ENCODE peak calls at places on chromosomes 13 and 19, in five cellular contexts. M is CD4-positive, alpha-beta T cell; E is adrenal gland; W is esophagus muscularis mucosa; Q is endodermal cell. F is an unnamed sample.

GRCh38 chr13:37058801-37059135 is 720 bp downstream of the SUPT20H start:
- DNase-seq in E (peak), W (no peak), Q (no peak), M (peak), F (no peak)

GRCh38 chr19:28535352-28535775 is 677.6 kb downstream of the UQCRFS1 start:
- DNase-seq in E (no peak), Q (no peak), W (no peak), M (no peak), F (no peak)

GRCh38 chr13:99080131-99080530 is 102.3 kb upstream of the DOCK9 start:
- DNase-seq in M (no peak), Q (no peak), E (no peak), W (no peak), F (no peak)

GRCh38 chr19:30621326-30621920 is 249.2 kb downstream of the ZNF536 start:
- DNase-seq in M (no peak), W (peak), Q (no peak), E (no peak), F (no peak)

GRCh38 chr13:114177245-114178010 is 1.6 kb upstream of the CFAP97D2 start:
- DNase-seq in E (no peak), W (no peak), M (no peak), Q (no peak), F (no peak)

GRCh38 chr13:24737042-24737441 is 26.9 kb upstream of the RNF17 start:
- DNase-seq in W (no peak), M (no peak), Q (peak), E (no peak), F (no peak)

GRCh38 chr19:10612515-10613119 is 12.7 kb upstream of the SLC44A2 start:
- DNase-seq in Q (no peak), W (no peak), E (peak), M (no peak), F (peak)

GRCh38 chr19:42255766-42256750 is 1.1 kb upstream of the ERF start:
- DNase-seq in M (no peak), Q (peak), E (peak), W (no peak), F (peak)

GRCh38 chr13:113740661-113741060 is 18.4 kb upstream of the TMEM255B start:
- DNase-seq in M (no peak), W (no peak), E (no peak), Q (no peak), F (no peak)

GRCh38 chr19:48123907-48124675 is 13.5 kb upstream of the PLA2G4C start:
- DNase-seq in W (no peak), M (no peak), E (no peak), Q (no peak), F (no peak)

GRCh38 chr19:43914051-43914450 is 21.0 kb downstream of the ZNF45 start:
- DNase-seq in Q (no peak), E (no peak), M (no peak), W (no peak), F (no peak)

GRCh38 chr19:29088761-29089160 is 124.2 kb downstream of the UQCRFS1 start:
- DNase-seq in E (no peak), W (no peak), M (no peak), Q (no peak), F (no peak)

GRCh38 chr19:9936151-9937000 is at the start of gene OLFM2:
- DNase-seq in W (no peak), M (no peak), Q (peak), E (no peak), F (peak)

GRCh38 chr13:103430368-103430767 is 364.2 kb upstream of the SLC10A2 start:
- DNase-seq in E (no peak), Q (no peak), M (no peak), W (no peak), F (no peak)

GRCh38 chr19:41997121-41997850 is 3.3 kb upstream of the ATP1A3 start:
- DNase-seq in E (peak), M (no peak), Q (peak), W (no peak), F (peak)

GRCh38 chr13:38607136-38607535 is 79.7 kb upstream of the FREM2 start:
- DNase-seq in Q (no peak), M (no peak), E (no peak), W (no peak), F (no peak)

GRCh38 chr13:50449465-50449864 is 394.0 kb downstream of the DLEU7 start:
- DNase-seq in W (no peak), Q (no peak), M (no peak), E (no peak), F (no peak)

GRCh38 chr13:104641309-104641708 is 1575.1 kb upstream of the SLC10A2 start:
- DNase-seq in W (no peak), E (peak), Q (no peak), M (no peak), F (no peak)

GRCh38 chr13:33182729-33183128 is 102.8 kb downstream of the STARD13 start:
- DNase-seq in E (no peak), M (no peak), W (no peak), Q (peak), F (no peak)

GRCh38 chr13:113903361-113903760 is 39.5 kb upstream of the GAS6 start:
- DNase-seq in W (peak), Q (no peak), E (no peak), M (no peak), F (no peak)

GRCh38 chr19:15717781-15718180 is 10.0 kb upstream of the OR10H2 start:
- DNase-seq in E (no peak), Q (peak), W (peak), M (no peak), F (no peak)

GRCh38 chr19:17328517-17329060 is 6.1 kb downstream of the ANO8 start:
- DNase-seq in Q (peak), W (no peak), E (no peak), M (no peak), F (no peak)

GRCh38 chr19:23378948-23379347 is 16.3 kb downstream of the ZNF91 start:
- DNase-seq in M (no peak), W (no peak), Q (no peak), E (no peak), F (no peak)

GRCh38 chr13:114112231-114112825 is 20.1 kb downstream of the RASA3 start:
- DNase-seq in W (no peak), Q (peak), M (no peak), E (peak), F (no peak)

GRCh38 chr19:33622505-33622808 is 704 bp downstream of the CHST8 start:
- DNase-seq in E (no peak), Q (peak), W (no peak), M (no peak), F (no peak)

GRCh38 chr19:16013851-16014840 is 62.1 kb upstream of the TPM4 start:
- DNase-seq in W (no peak), E (peak), M (no peak), Q (no peak), F (no peak)

GRCh38 chr13:109529964-109530363 is 256.4 kb downstream of the IRS2 start:
- DNase-seq in M (no peak), Q (no peak), W (peak), E (no peak), F (no peak)

GRCh38 chr13:98896083-98896867 is 81.6 kb downstream of the DOCK9 start:
- DNase-seq in Q (no peak), W (no peak), E (peak), M (no peak), F (no peak)

GRCh38 chr19:6018786-6019185 is 40.8 kb upstream of the RANBP3 start:
- DNase-seq in M (no peak), E (no peak), W (no peak), Q (peak), F (no peak)
- TF ChIP-seq CTCF in M (no peak), E (no peak), W (no peak), Q (peak), F (no peak)

DNA sequence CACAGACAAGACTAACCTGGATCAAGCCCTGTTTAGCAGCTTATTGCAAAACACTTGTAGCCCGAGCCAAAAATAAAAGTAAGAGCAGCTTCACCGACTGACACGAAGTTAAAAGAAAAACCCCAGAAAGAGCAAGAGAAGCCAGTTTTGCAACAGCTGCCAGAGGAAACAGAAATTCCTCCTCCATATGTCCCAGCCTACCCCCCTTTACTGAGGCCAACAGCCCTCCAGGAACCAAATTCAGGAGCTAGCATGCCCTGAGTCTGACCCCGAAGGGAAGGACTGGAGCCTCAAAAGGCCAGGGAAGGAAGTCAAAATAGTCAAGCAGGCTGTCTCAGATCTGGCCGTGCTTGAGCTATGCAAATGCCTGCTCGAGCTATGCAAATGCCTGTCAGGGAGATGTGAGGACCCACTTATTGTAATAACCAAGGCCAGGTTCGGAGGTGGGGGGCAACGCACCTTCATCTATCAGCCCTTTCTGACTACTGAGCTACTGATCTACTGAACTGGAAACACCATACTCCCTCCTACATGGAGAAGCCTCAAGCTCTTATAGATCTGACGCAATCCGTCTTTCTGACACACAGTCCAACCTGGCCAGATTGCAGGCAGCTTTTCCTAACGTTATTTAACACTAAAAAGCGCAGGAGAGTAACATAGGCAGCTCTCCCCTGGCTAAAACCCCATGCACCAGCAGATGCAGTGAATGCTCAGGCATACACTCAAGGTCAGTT is 6.7 kb downstream of the SIGLEC11 start:
- DNase-seq in W (no peak), E (no peak), Q (no peak), M (no peak), F (no peak)
- TF ChIP-seq CTCF in W (no peak), E (no peak), Q (no peak), M (no peak), F (no peak)

DNA sequence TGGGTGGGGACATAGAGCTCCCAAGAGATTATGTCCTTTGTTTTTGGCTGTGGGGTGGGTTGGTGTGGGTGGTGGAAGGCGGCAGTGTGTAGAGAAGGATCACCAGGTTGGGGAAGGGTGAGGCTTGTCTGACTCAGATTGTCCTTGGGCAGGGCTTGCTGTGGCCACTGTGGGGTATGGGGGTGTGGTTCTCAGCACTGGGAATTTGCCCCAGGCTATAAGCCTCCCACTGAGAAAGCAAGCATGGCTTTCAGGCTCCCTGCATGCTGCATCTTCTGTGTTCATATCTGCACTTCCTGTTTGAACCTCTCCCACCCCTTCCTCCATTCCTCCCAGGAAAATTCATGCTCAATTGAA is 34.9 kb downstream of the DNAJC15 start:
- DNase-seq in M (no peak), E (no peak), Q (peak), W (no peak), F (no peak)
- TF ChIP-seq CTCF in M (no peak), E (no peak), Q (no peak), W (no peak), F (no peak)

GRCh38 chr19:2151339-2152229 is at the start of gene AP3D1:
- DNase-seq in E (peak), Q (peak), W (peak), M (peak), F (peak)
- TF ChIP-seq CTCF in E (no peak), Q (no peak), W (no peak), M (no peak), F (no peak)

GRCh38 chr13:97659602-97660001 is 225.6 kb downstream of the RAP2A start:
- DNase-seq in M (no peak), W (no peak), E (peak), Q (no peak), F (no peak)
- TF ChIP-seq CTCF in M (no peak), W (no peak), E (peak), Q (peak), F (peak)

GRCh38 chr19:50910722-50911121 is 473 bp downstream of the KLK4 start:
- DNase-seq in M (no peak), E (no peak), Q (no peak), W (no peak), F (no peak)

GRCh38 chr19:50902640-50903039 is 8.6 kb downstream of the KLK4 start:
- DNase-seq in M (no peak), W (no peak), E (no peak), Q (no peak), F (no peak)

GRCh38 chr19:50909240-50910070 is 1.7 kb downstream of the KLK4 start:
- DNase-seq in M (no peak), W (no peak), E (no peak), Q (peak), F (no peak)

GRCh38 chr19:50908311-50908710 is 2.9 kb downstream of the KLK4 start:
- DNase-seq in M (no peak), E (no peak), W (no peak), Q (no peak), F (no peak)

DNA sequence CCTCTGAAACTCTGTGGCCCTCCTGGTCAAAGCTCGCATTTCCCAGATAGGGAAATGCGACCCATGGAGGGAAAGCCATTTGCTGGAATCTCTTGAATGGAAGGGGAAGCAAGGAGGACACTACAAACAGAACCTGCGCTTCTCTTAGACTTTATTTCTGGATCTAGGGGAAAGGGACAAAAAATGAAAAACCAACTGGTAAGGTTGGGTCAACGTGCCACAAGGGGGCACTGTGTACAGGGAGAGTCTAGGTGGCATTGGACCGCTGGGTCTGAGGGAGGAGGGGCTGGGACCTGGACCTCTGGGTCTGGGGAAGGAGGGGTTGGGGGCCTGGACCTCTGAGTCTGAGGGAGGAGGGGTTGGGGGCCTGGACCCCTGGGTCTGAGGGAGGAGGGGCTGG is 5.0 kb downstream of the KLK4 start:
- DNase-seq in E (no peak), W (no peak), M (no peak), Q (peak), F (no peak)
- TF ChIP-seq CTCF in E (peak), W (no peak), M (peak), Q (peak), F (no peak)

GRCh38 chr19:8325454-8325853 is 4.2 kb downstream of the RPS28 start:
- DNase-seq in W (no peak), Q (no peak), E (no peak), M (no peak), F (no peak)

GRCh38 chr19:8323781-8324185 is 2.5 kb downstream of the RPS28 start:
- DNase-seq in M (no peak), W (no peak), Q (no peak), E (no peak), F (no peak)

GRCh38 chr19:8321760-8322637 is 703 bp downstream of the RPS28 start:
- DNase-seq in Q (no peak), E (no peak), W (no peak), M (no peak), F (no peak)

GRCh38 chr19:8322638-8322997 is 1.3 kb downstream of the RPS28 start:
- DNase-seq in M (no peak), E (no peak), W (no peak), Q (no peak), F (no peak)

DNA sequence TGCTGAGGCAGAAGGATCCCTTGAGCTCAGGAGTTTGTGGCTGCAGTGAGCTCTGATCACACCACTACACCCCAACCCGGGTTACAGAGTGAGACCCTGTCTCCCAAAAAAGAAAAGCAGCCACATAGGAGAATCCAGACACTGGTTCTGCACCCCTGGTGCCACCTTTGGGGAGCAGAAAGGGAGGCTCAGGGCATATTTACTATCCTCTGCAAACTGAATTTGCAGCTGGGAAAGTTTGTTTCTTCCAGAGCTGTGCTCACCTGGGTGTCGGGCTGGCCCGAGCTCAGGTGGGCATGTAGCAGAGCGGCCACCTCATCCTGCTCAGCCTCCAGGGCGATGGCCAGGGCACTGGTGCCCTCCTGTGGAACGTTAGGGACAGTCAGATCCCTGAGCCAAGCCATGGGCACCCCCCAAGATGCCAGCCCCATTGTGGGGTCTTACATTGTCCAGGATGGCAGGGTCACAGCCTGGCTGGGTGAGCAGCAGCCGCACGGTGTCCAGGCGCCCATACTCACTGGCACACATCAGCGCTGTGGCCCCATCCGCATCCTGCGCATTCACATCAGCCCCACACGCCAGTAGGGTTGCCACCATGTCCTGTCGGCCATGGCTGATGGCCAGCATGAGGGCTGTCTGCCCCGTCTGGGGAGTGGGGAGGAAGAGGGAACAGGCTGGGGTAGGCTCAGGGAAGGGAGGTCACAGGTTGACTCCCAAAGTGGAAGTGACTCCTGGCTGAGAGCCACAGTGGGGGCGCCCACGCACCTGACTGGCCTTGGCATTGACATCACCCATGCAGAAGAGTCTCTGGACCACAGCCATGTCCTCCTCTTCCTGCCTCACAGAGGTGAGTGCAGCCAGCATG is 3.1 kb downstream of the RPS28 start:
- DNase-seq in Q (peak), E (peak), M (no peak), W (no peak), F (no peak)
- TF ChIP-seq CTCF in Q (peak), E (no peak), M (no peak), W (no peak), F (peak)

GRCh38 chr13:20570540-20570939 is 3.6 kb downstream of the IFT88 start:
- DNase-seq in M (no peak), Q (no peak), E (no peak), W (no peak), F (no peak)

GRCh38 chr13:20567881-20568528 is 1.0 kb downstream of the IFT88 start:
- DNase-seq in Q (no peak), E (no peak), W (no peak), M (no peak), F (no peak)

GRCh38 chr13:20566424-20566916 is 487 bp upstream of the IFT88 start:
- DNase-seq in M (no peak), E (peak), Q (no peak), W (peak), F (no peak)

GRCh38 chr13:20565120-20565736 is 1.7 kb upstream of the IFT88 start:
- DNase-seq in E (no peak), M (no peak), W (no peak), Q (no peak), F (no peak)

GRCh38 chr13:20566917-20567755 is at the start of gene IFT88:
- DNase-seq in M (peak), Q (peak), W (peak), E (peak), F (peak)
- TF ChIP-seq CTCF in M (no peak), Q (no peak), W (no peak), E (no peak), F (peak)

DNA sequence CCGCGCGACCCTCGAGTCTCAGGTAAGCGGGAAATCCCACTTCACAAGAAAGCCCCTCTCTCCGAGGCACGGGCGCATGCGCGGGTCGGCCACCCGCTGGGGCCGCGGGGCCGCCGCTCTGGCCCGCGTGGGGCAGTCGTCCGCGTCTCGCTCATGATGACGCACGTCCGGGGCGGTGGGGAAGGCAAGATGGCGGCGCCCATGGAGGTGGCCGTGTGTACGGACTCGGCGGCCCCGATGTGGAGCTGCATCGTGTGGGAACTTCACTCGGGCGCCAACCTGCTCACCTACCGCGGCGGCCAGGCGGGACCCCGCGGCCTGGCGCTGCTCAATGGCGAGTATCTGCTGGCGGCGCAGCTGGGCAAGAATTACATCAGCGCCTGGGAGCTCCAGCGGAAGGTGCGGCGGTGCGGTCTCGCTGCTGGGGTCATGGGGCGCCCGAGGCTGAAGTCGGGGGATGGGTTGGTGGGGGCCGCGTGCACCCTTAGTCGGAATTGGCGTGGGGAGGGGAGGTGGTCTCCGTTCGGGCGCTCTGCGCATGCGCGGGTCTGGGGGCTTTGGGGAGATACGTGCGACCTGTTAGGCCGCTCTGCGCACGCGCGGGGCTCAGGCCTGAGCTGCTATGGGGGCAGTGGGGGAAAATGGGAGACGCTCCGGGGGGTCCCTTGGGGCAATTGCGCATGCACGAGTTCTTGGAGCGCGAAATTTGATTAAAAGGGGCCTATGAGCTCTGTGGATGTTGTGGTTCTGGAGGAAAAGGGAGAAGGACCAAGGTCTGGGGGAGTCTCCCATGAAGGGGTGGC is at the start of gene WDR18:
- DNase-seq in Q (peak), E (peak), W (peak), M (peak), F (peak)
- TF ChIP-seq CTCF in Q (no peak), E (peak), W (no peak), M (no peak), F (peak)

GRCh38 chr19:2663920-2664571 is 38.4 kb downstream of the GNG7 start:
- DNase-seq in E (peak), W (no peak), M (no peak), Q (no peak), F (peak)
- TF ChIP-seq CTCF in E (no peak), W (no peak), M (no peak), Q (peak), F (peak)